ENCODE peak calls at places on chromosomes 12 and 14, in ten cellular contexts. One of them, this sample, is unnamed.

GRCh38 chr14:72024504-72024903 is 92.3 kb downstream of the RGS6 start:
- DNase-seq in GM23338: no peak
- DNase-seq in suprapubic skin: no peak
- DNase-seq in tibial nerve: no peak
- DNase-seq in CD8-positive, alpha-beta T cell: no peak
- DNase-seq in esophagus squamous epithelium: no peak
- DNase-seq in thyroid gland: no peak
- DNase-seq in transverse colon: no peak
- DNase-seq in keratinocyte: no peak
- DNase-seq in mammary epithelial cell: no peak
- DNase-seq in this sample: no peak

GRCh38 chr14:55450124-55450523 is 9.7 kb upstream of the TBPL2 start:
- DNase-seq in GM23338: no peak
- DNase-seq in suprapubic skin: no peak
- DNase-seq in tibial nerve: no peak
- DNase-seq in CD8-positive, alpha-beta T cell: no peak
- DNase-seq in esophagus squamous epithelium: no peak
- DNase-seq in thyroid gland: peak
- DNase-seq in transverse colon: no peak
- DNase-seq in keratinocyte: no peak
- DNase-seq in mammary epithelial cell: no peak
- DNase-seq in this sample: no peak

GRCh38 chr12:93777249-93777648 is 100.1 kb downstream of the CRADD start:
- DNase-seq in GM23338: no peak
- DNase-seq in suprapubic skin: no peak
- DNase-seq in tibial nerve: peak
- DNase-seq in CD8-positive, alpha-beta T cell: no peak
- DNase-seq in esophagus squamous epithelium: no peak
- DNase-seq in thyroid gland: no peak
- DNase-seq in transverse colon: no peak
- DNase-seq in keratinocyte: no peak
- DNase-seq in mammary epithelial cell: no peak
- DNase-seq in this sample: no peak

GRCh38 chr14:101477648-101478047 is 83.6 kb upstream of the DIO3 start:
- DNase-seq in GM23338: no peak
- DNase-seq in suprapubic skin: no peak
- DNase-seq in tibial nerve: no peak
- DNase-seq in CD8-positive, alpha-beta T cell: no peak
- DNase-seq in esophagus squamous epithelium: no peak
- DNase-seq in thyroid gland: no peak
- DNase-seq in transverse colon: no peak
- DNase-seq in keratinocyte: no peak
- DNase-seq in mammary epithelial cell: no peak
- DNase-seq in this sample: peak

GRCh38 chr14:42994001-42994736 is 1387.5 kb downstream of the LRFN5 start:
- DNase-seq in GM23338: no peak
- DNase-seq in suprapubic skin: no peak
- DNase-seq in tibial nerve: no peak
- DNase-seq in CD8-positive, alpha-beta T cell: no peak
- DNase-seq in esophagus squamous epithelium: no peak
- DNase-seq in thyroid gland: no peak
- DNase-seq in transverse colon: no peak
- DNase-seq in keratinocyte: no peak
- DNase-seq in mammary epithelial cell: no peak
- DNase-seq in this sample: no peak

GRCh38 chr14:63632932-63633514 is 8.6 kb downstream of the WDR89 start:
- DNase-seq in GM23338: peak
- DNase-seq in suprapubic skin: no peak
- DNase-seq in tibial nerve: no peak
- DNase-seq in CD8-positive, alpha-beta T cell: no peak
- DNase-seq in esophagus squamous epithelium: no peak
- DNase-seq in thyroid gland: no peak
- DNase-seq in transverse colon: no peak
- DNase-seq in keratinocyte: no peak
- DNase-seq in mammary epithelial cell: no peak
- DNase-seq in this sample: no peak

GRCh38 chr12:81644503-81644902 is 114.6 kb downstream of the PPFIA2 start:
- DNase-seq in GM23338: peak
- DNase-seq in suprapubic skin: no peak
- DNase-seq in tibial nerve: no peak
- DNase-seq in CD8-positive, alpha-beta T cell: no peak
- DNase-seq in esophagus squamous epithelium: no peak
- DNase-seq in thyroid gland: no peak
- DNase-seq in transverse colon: no peak
- DNase-seq in keratinocyte: no peak
- DNase-seq in mammary epithelial cell: peak
- DNase-seq in this sample: no peak

GRCh38 chr14:84006643-84007137 is 1523.3 kb upstream of the FLRT2 start:
- DNase-seq in GM23338: peak
- DNase-seq in suprapubic skin: no peak
- DNase-seq in tibial nerve: no peak
- DNase-seq in CD8-positive, alpha-beta T cell: no peak
- DNase-seq in esophagus squamous epithelium: no peak
- DNase-seq in thyroid gland: peak
- DNase-seq in transverse colon: no peak
- DNase-seq in keratinocyte: no peak
- DNase-seq in mammary epithelial cell: no peak
- DNase-seq in this sample: no peak

DNA sequence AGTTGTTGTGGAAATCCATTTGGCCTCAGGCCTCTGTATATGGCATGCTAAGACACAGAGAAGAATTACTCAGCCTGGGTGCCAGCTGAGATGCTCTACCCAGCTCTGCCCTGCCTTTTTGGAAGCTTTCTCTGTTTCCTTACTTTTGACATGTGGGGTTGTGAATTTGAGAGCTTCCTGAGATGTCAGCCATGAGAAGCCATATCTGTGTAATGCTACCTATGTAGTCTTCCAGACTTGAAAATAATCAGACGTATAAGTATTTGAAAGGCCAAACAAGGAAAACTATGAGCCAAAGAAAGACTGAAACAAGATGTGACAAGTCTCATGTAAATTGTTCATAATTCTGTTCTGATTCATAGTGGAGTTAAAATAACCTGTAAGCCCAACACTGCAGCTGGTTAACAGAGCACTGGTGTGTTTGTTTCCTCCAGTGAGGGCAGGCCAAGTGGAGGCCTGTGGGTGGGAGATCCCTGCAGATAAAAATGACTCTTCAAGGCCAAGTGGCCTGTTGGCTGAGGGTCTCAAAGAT is 93.9 kb downstream of the TMX1 start:
- DNase-seq in GM23338: no peak
- DNase-seq in suprapubic skin: no peak
- DNase-seq in tibial nerve: no peak
- DNase-seq in CD8-positive, alpha-beta T cell: no peak
- DNase-seq in esophagus squamous epithelium: no peak
- DNase-seq in thyroid gland: no peak
- DNase-seq in transverse colon: no peak
- DNase-seq in keratinocyte: peak
- DNase-seq in mammary epithelial cell: peak
- DNase-seq in this sample: no peak
- H3K27ac ChIP-seq in GM23338: no peak
- H3K27ac ChIP-seq in suprapubic skin: peak
- H3K27ac ChIP-seq in tibial nerve: no peak
- H3K27ac ChIP-seq in CD8-positive, alpha-beta T cell: no peak
- H3K27ac ChIP-seq in esophagus squamous epithelium: peak
- H3K27ac ChIP-seq in thyroid gland: no peak
- H3K27ac ChIP-seq in transverse colon: peak
- H3K27ac ChIP-seq in keratinocyte: peak
- H3K27ac ChIP-seq in mammary epithelial cell: peak
- H3K27ac ChIP-seq in this sample: no peak

GRCh38 chr14:44783899-44784298 is 177.8 kb downstream of the KLHL28 start:
- DNase-seq in GM23338: no peak
- DNase-seq in suprapubic skin: no peak
- DNase-seq in tibial nerve: no peak
- DNase-seq in CD8-positive, alpha-beta T cell: no peak
- DNase-seq in esophagus squamous epithelium: no peak
- DNase-seq in thyroid gland: no peak
- DNase-seq in transverse colon: no peak
- DNase-seq in keratinocyte: no peak
- DNase-seq in mammary epithelial cell: no peak
- DNase-seq in this sample: no peak

GRCh38 chr14:44777567-44777966 is 184.2 kb downstream of the KLHL28 start:
- DNase-seq in GM23338: no peak
- DNase-seq in suprapubic skin: no peak
- DNase-seq in tibial nerve: no peak
- DNase-seq in CD8-positive, alpha-beta T cell: no peak
- DNase-seq in esophagus squamous epithelium: no peak
- DNase-seq in thyroid gland: peak
- DNase-seq in transverse colon: no peak
- DNase-seq in keratinocyte: no peak
- DNase-seq in mammary epithelial cell: no peak
- DNase-seq in this sample: no peak

GRCh38 chr14:44778562-44778961 is 183.2 kb downstream of the KLHL28 start:
- DNase-seq in GM23338: peak
- DNase-seq in suprapubic skin: no peak
- DNase-seq in tibial nerve: no peak
- DNase-seq in CD8-positive, alpha-beta T cell: no peak
- DNase-seq in esophagus squamous epithelium: no peak
- DNase-seq in thyroid gland: no peak
- DNase-seq in transverse colon: no peak
- DNase-seq in keratinocyte: no peak
- DNase-seq in mammary epithelial cell: peak
- DNase-seq in this sample: no peak

GRCh38 chr14:44785096-44785495 is 176.7 kb downstream of the KLHL28 start:
- DNase-seq in GM23338: no peak
- DNase-seq in suprapubic skin: no peak
- DNase-seq in tibial nerve: no peak
- DNase-seq in CD8-positive, alpha-beta T cell: no peak
- DNase-seq in esophagus squamous epithelium: no peak
- DNase-seq in thyroid gland: no peak
- DNase-seq in transverse colon: no peak
- DNase-seq in keratinocyte: no peak
- DNase-seq in mammary epithelial cell: no peak
- DNase-seq in this sample: no peak

DNA sequence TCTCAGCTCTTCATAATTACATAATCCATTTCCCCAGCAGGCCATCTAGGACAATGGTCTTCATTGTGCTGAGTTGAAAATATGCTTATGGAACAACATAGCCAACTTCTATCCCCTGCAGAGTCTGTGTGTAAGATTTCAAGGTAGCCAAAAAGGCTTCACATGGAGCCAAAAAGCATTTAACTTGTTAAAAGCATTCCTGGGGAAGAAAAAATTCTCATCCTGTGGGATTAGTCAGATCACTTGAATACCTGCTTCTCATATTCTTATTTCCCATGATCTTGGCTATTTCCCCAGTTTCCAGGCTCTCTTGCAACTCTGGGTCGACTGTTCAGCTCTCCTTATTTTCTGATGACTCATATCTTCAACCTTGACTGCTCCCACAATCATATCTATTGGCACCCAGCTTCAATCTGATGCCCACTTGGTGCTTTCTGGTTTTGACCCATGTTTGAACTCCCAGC is 178.9 kb downstream of the KLHL28 start:
- DNase-seq in GM23338: no peak
- DNase-seq in suprapubic skin: no peak
- DNase-seq in tibial nerve: no peak
- DNase-seq in CD8-positive, alpha-beta T cell: no peak
- DNase-seq in esophagus squamous epithelium: no peak
- DNase-seq in thyroid gland: no peak
- DNase-seq in transverse colon: no peak
- DNase-seq in keratinocyte: no peak
- DNase-seq in mammary epithelial cell: no peak
- DNase-seq in this sample: no peak
- TF ChIP-seq CTCF in GM23338: no peak
- TF ChIP-seq CTCF in suprapubic skin: no peak
- TF ChIP-seq CTCF in tibial nerve: no peak
- TF ChIP-seq CTCF in CD8-positive, alpha-beta T cell: no peak
- TF ChIP-seq CTCF in esophagus squamous epithelium: no peak
- TF ChIP-seq CTCF in thyroid gland: no peak
- TF ChIP-seq CTCF in transverse colon: no peak
- TF ChIP-seq CTCF in keratinocyte: no peak
- TF ChIP-seq CTCF in mammary epithelial cell: no peak
- TF ChIP-seq CTCF in this sample: no peak

GRCh38 chr14:104994988-104995387 is 9.4 kb downstream of the CLBA1 start:
- DNase-seq in GM23338: no peak
- DNase-seq in suprapubic skin: no peak
- DNase-seq in tibial nerve: no peak
- DNase-seq in CD8-positive, alpha-beta T cell: no peak
- DNase-seq in esophagus squamous epithelium: no peak
- DNase-seq in thyroid gland: no peak
- DNase-seq in transverse colon: no peak
- DNase-seq in keratinocyte: no peak
- DNase-seq in mammary epithelial cell: no peak
- DNase-seq in this sample: no peak
- H3K27ac ChIP-seq in GM23338: no peak
- H3K27ac ChIP-seq in suprapubic skin: no peak
- H3K27ac ChIP-seq in tibial nerve: no peak
- H3K27ac ChIP-seq in CD8-positive, alpha-beta T cell: no peak
- H3K27ac ChIP-seq in esophagus squamous epithelium: no peak
- H3K27ac ChIP-seq in thyroid gland: no peak
- H3K27ac ChIP-seq in transverse colon: no peak
- H3K27ac ChIP-seq in keratinocyte: no peak
- H3K27ac ChIP-seq in mammary epithelial cell: no peak
- H3K27ac ChIP-seq in this sample: no peak

GRCh38 chr12:2318286-2318685 is 265.5 kb downstream of the CACNA1C start:
- DNase-seq in GM23338: no peak
- DNase-seq in suprapubic skin: no peak
- DNase-seq in tibial nerve: no peak
- DNase-seq in CD8-positive, alpha-beta T cell: no peak
- DNase-seq in esophagus squamous epithelium: no peak
- DNase-seq in thyroid gland: no peak
- DNase-seq in transverse colon: no peak
- DNase-seq in keratinocyte: no peak
- DNase-seq in mammary epithelial cell: no peak
- DNase-seq in this sample: no peak

GRCh38 chr12:2319136-2319535 is 266.3 kb downstream of the CACNA1C start:
- DNase-seq in GM23338: no peak
- DNase-seq in suprapubic skin: no peak
- DNase-seq in tibial nerve: no peak
- DNase-seq in CD8-positive, alpha-beta T cell: no peak
- DNase-seq in esophagus squamous epithelium: no peak
- DNase-seq in thyroid gland: no peak
- DNase-seq in transverse colon: no peak
- DNase-seq in keratinocyte: no peak
- DNase-seq in mammary epithelial cell: no peak
- DNase-seq in this sample: no peak

GRCh38 chr12:2319747-2320146 is 267.0 kb downstream of the CACNA1C start:
- DNase-seq in GM23338: no peak
- DNase-seq in suprapubic skin: no peak
- DNase-seq in tibial nerve: no peak
- DNase-seq in CD8-positive, alpha-beta T cell: no peak
- DNase-seq in esophagus squamous epithelium: no peak
- DNase-seq in thyroid gland: no peak
- DNase-seq in transverse colon: no peak
- DNase-seq in keratinocyte: no peak
- DNase-seq in mammary epithelial cell: no peak
- DNase-seq in this sample: no peak

GRCh38 chr12:2314492-2314891 is 261.7 kb downstream of the CACNA1C start:
- DNase-seq in GM23338: no peak
- DNase-seq in suprapubic skin: no peak
- DNase-seq in tibial nerve: no peak
- DNase-seq in CD8-positive, alpha-beta T cell: no peak
- DNase-seq in esophagus squamous epithelium: no peak
- DNase-seq in thyroid gland: no peak
- DNase-seq in transverse colon: no peak
- DNase-seq in keratinocyte: no peak
- DNase-seq in mammary epithelial cell: no peak
- DNase-seq in this sample: no peak

DNA sequence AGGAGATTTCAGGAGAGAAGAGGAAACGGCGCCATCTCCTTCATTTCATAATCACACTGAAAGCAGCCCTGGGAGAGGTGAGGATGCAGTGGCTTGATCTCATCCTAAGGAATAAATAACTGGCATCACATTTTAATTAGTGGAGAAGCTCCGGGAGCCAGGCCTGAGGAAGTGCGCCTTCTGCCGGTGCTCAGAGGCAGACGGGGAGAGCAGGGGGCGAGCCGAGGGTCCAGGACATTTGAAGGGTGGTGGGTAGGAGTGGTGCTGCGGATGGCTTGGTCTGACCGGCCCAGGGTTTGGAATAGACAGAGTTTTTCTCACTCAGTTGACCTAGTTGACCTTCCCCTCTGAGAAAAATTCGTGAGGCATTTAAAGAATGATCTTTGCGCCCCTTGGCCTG is 265.0 kb downstream of the CACNA1C start:
- DNase-seq in GM23338: peak
- DNase-seq in suprapubic skin: no peak
- DNase-seq in tibial nerve: no peak
- DNase-seq in CD8-positive, alpha-beta T cell: no peak
- DNase-seq in esophagus squamous epithelium: no peak
- DNase-seq in thyroid gland: no peak
- DNase-seq in transverse colon: no peak
- DNase-seq in keratinocyte: no peak
- DNase-seq in mammary epithelial cell: no peak
- DNase-seq in this sample: no peak
- TF ChIP-seq CTCF in GM23338: peak
- TF ChIP-seq CTCF in suprapubic skin: no peak
- TF ChIP-seq CTCF in tibial nerve: no peak
- TF ChIP-seq CTCF in CD8-positive, alpha-beta T cell: no peak
- TF ChIP-seq CTCF in esophagus squamous epithelium: no peak
- TF ChIP-seq CTCF in thyroid gland: no peak
- TF ChIP-seq CTCF in transverse colon: no peak
- TF ChIP-seq CTCF in keratinocyte: no peak
- TF ChIP-seq CTCF in mammary epithelial cell: no peak
- TF ChIP-seq CTCF in this sample: no peak